ENCODE peak calls at places on chromosomes 2 and 18, in nine cellular contexts. H is CD8-positive, alpha-beta memory T cell; N is heart right ventricle; M is lower lobe of right lung; U is tibial artery; W is H9; O is CD8-positive, alpha-beta T cell; Z is transverse colon; B is fibroblast of lung. E is an unnamed sample.

GRCh38 chr18:48791636-48792105 is 159.1 kb downstream of the SMAD7 start:
- DNase-seq in H (no peak), N (no peak), M (no peak), U (peak; percentile 16), W (no peak), O (no peak), Z (no peak), B (no peak), E (no peak)

GRCh38 chr2:127342101-127342500 is 45.7 kb downstream of the MAP3K2 start:
- DNase-seq in H (no peak), N (no peak), M (no peak), U (no peak), W (no peak), O (no peak), Z (no peak), B (no peak), E (no peak)

GRCh38 chr2:220682616-220683015 is 889.5 kb downstream of the EPHA4 start:
- DNase-seq in H (no peak), N (no peak), M (no peak), U (no peak), W (no peak), O (no peak), Z (no peak), B (no peak), E (no peak)

GRCh38 chr2:62787381-62787780 is 81.9 kb downstream of the EHBP1 start:
- DNase-seq in H (no peak), N (no peak), M (no peak), U (no peak), W (no peak), O (no peak), Z (no peak), B (peak; percentile 74), E (no peak)

GRCh38 chr2:233443511-233444183 is 89.4 kb downstream of the DGKD start:
- DNase-seq in H (peak; percentile 72), N (peak; percentile 78), M (peak; percentile 81), U (peak; percentile 69), W (peak; percentile 70), O (peak; percentile 87), Z (peak; percentile 89), B (peak; percentile 86), E (no peak)

GRCh38 chr2:186540971-186541370 is 48.9 kb upstream of the ITGAV start:
- DNase-seq in H (no peak), N (no peak), M (no peak), U (no peak), W (no peak), O (no peak), Z (no peak), B (peak; percentile 33), E (no peak)

GRCh38 chr18:77032121-77032758 is 100.3 kb downstream of the MBP start:
- DNase-seq in H (no peak), N (no peak), M (no peak), U (no peak), W (no peak), O (no peak), Z (no peak), B (no peak), E (no peak)

GRCh38 chr2:98036349-98037000 is 40.7 kb upstream of the TMEM131 start:
- DNase-seq in H (no peak), N (peak; percentile 57), M (no peak), U (no peak), W (no peak), O (no peak), Z (no peak), B (no peak), E (no peak)

GRCh38 chr18:34592961-34593382 is 117.1 kb upstream of the DTNA start:
- DNase-seq in H (no peak), N (peak; percentile 48), M (peak; percentile 44), U (peak; percentile 39), W (peak; percentile 51), O (no peak), Z (peak; percentile 19), B (peak; percentile 74), E (no peak)

GRCh38 chr2:173434729-173435345 is 80.2 kb downstream of the CDCA7 start:
- DNase-seq in H (no peak), N (no peak), M (no peak), U (no peak), W (no peak), O (no peak), Z (no peak), B (no peak), E (no peak)

DNA sequence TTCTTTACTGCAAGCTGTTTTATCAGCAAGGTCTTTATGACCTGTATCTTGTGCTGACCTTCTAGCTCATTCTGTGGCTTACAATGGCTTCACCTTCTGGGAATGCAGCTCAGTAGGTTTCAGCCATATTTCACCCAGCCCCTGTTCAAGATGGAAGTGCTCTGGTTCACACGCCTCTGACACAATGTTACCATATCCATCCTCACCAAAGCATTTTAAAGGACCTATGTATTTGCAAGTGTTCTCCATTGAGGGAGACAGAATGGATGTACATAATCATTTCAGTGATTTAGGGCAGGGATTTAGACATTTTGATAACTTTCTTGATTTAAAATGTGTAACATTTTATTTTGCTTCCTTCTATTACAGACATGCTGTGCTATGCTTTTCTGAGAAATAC is 182.3 kb upstream of the FN1 start:
- DNase-seq in H (no peak), N (no peak), M (no peak), U (no peak), W (no peak), O (no peak), Z (no peak), B (no peak), E (no peak)
- H3K4me1 ChIP-seq in H (no peaks in the 10 kb centered on the region), N (peaks cover 36% of the 10 kb centered on the region), M (peaks cover 3% of the 10 kb centered on the region), U (no peaks in the 10 kb centered on the region), W (peaks cover 2% of the 10 kb centered on the region), O (no peaks in the 10 kb centered on the region), Z (peaks cover 3% of the 10 kb centered on the region), B (peaks cover 2% of the 10 kb centered on the region), E (no peaks in the 10 kb centered on the region)

DNA sequence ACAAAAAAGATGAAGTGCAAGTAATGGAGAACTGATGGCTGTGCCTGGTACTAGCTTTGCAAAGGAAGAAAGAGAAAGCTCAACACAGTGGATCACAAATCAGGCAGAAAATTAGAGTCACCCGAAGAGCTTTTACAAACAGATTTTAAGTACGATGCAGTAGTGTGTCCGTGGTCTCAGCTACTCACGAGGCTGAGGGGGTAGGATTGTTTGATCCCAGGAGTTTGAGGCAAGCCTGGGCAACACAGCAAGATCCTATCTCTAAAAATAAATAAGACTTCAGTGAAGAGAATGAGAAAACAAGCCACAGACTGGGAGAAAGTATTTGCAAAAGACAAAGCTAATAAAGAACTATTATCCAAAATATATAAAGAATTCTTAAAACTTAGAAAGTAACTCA is 46.4 kb downstream of the CUL3 start:
- DNase-seq in H (no peak), N (no peak), M (no peak), U (no peak), W (no peak), O (no peak), Z (no peak), B (no peak), E (no peak)
- H3K9me3 ChIP-seq in H (no peaks in the 10 kb centered on the region), N (no peaks in the 10 kb centered on the region), M (no peaks in the 10 kb centered on the region), U (no peaks in the 10 kb centered on the region), W (no peaks in the 10 kb centered on the region), O (no peaks in the 10 kb centered on the region), Z (no peaks in the 10 kb centered on the region), B (no peaks in the 10 kb centered on the region), E (no peaks in the 10 kb centered on the region)

GRCh38 chr2:69171070-69171811 is 158.3 kb downstream of the ANTXR1 start:
- DNase-seq in H (no peak), N (no peak), M (no peak), U (no peak), W (no peak), O (no peak), Z (no peak), B (no peak), E (no peak)
- H3K4me1 ChIP-seq in H (no peaks in the 10 kb centered on the region), N (peaks cover 17% of the 10 kb centered on the region), M (peaks cover 27% of the 10 kb centered on the region), U (no peaks in the 10 kb centered on the region), W (peaks cover 4% of the 10 kb centered on the region), O (no peaks in the 10 kb centered on the region), Z (peaks cover 6% of the 10 kb centered on the region), B (peaks cover 5% of the 10 kb centered on the region), E (peaks cover 3% of the 10 kb centered on the region)

GRCh38 chr2:188327518-188328205 is 36.0 kb downstream of the GULP1 start:
- DNase-seq in H (no peak), N (no peak), M (no peak), U (no peak), W (no peak), O (no peak), Z (no peak), B (no peak), E (no peak)

GRCh38 chr2:188328419-188328818 is 36.7 kb downstream of the GULP1 start:
- DNase-seq in H (no peak), N (no peak), M (no peak), U (no peak), W (no peak), O (no peak), Z (no peak), B (peak; percentile 50), E (no peak)

GRCh38 chr2:188324067-188324466 is 32.4 kb downstream of the GULP1 start:
- DNase-seq in H (no peak), N (no peak), M (no peak), U (no peak), W (no peak), O (no peak), Z (no peak), B (no peak), E (no peak)

GRCh38 chr2:188326669-188327301 is 35.1 kb downstream of the GULP1 start:
- DNase-seq in H (no peak), N (no peak), M (no peak), U (no peak), W (no peak), O (no peak), Z (no peak), B (peak; percentile 89), E (no peak)

DNA sequence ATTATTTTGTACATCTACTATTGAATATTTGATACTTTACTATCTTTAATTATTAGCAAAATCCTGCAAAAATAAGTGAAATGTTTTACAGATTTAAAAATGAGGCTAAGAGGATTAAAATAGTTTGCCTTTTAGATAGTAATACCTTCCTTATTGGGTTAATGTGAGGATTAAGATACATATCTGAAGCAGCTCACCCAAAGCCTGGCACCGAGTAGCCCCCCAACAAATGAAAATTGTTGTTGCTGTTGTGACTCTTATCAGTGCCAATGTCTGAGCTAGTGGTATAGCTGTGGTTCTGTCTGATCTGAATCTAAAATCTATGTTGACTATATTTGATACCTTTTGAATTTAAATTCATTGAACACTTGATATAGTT is 34.6 kb downstream of the GULP1 start:
- DNase-seq in H (no peak), N (no peak), M (no peak), U (no peak), W (no peak), O (no peak), Z (no peak), B (no peak), E (no peak)
- H3K9me3 ChIP-seq in H (no peaks in the 10 kb centered on the region), N (no peaks in the 10 kb centered on the region), M (no peaks in the 10 kb centered on the region), U (no peaks in the 10 kb centered on the region), W (no peaks in the 10 kb centered on the region), O (no peaks in the 10 kb centered on the region), Z (no peaks in the 10 kb centered on the region), B (no peaks in the 10 kb centered on the region), E (no peaks in the 10 kb centered on the region)